ENCODE peak calls at places on chromosomes 5 and 9, in eight cellular contexts. One of them, this sample, is unnamed.

GRCh38 chr9:133137451-133138231 is 16.6 kb upstream of the RALGDS start:
- DNase-seq in non-pigmented ciliary epithelial cell: no peak
- DNase-seq in stimulated activated CD4-positive, alpha-beta T cell treated with anti-CD3 and anti-CD28 coated beads, Interleukin-12 subunit alpha, Interleukin-12 subunit beta, amount 100 ng/mL, for 4 hours: no peak
- DNase-seq in EL: no peak
- DNase-seq in activated CD4-positive, alpha-beta memory T cell treated with anti-CD3 and anti-CD28 coated beads, Interleukin-2, amount 10 ng/mL, durations not matched to agents 7 days and 5 days: peak
- DNase-seq in cardiac fibroblast: no peak
- DNase-seq in naive thymus-derived CD8-positive, alpha-beta T cell: no peak
- DNase-seq in NCI-H446 treated with DMSO at 0.1 percent for 48 hours: no peak
- DNase-seq in this sample: no peak

GRCh38 chr5:180352116-180352975 is 790 bp downstream of the GFPT2 start:
- DNase-seq in non-pigmented ciliary epithelial cell: no peak
- DNase-seq in EL: no peak
- DNase-seq in cardiac fibroblast: peak
- DNase-seq in stimulated activated CD4-positive, alpha-beta T cell treated with anti-CD3 and anti-CD28 coated beads, Interleukin-12 subunit alpha, Interleukin-12 subunit beta, amount 100 ng/mL, for 4 hours: no peak
- DNase-seq in NCI-H446 treated with DMSO at 0.1 percent for 48 hours: no peak
- DNase-seq in activated CD4-positive, alpha-beta memory T cell treated with anti-CD3 and anti-CD28 coated beads, Interleukin-2, amount 10 ng/mL, durations not matched to agents 7 days and 5 days: no peak
- DNase-seq in naive thymus-derived CD8-positive, alpha-beta T cell: no peak
- DNase-seq in this sample: no peak

GRCh38 chr5:52738095-52738506 is 49.6 kb upstream of the ITGA1 start:
- DNase-seq in naive thymus-derived CD8-positive, alpha-beta T cell: no peak
- DNase-seq in NCI-H446 treated with DMSO at 0.1 percent for 48 hours: no peak
- DNase-seq in EL: no peak
- DNase-seq in cardiac fibroblast: no peak
- DNase-seq in non-pigmented ciliary epithelial cell: peak
- DNase-seq in stimulated activated CD4-positive, alpha-beta T cell treated with anti-CD3 and anti-CD28 coated beads, Interleukin-12 subunit alpha, Interleukin-12 subunit beta, amount 100 ng/mL, for 4 hours: no peak
- DNase-seq in activated CD4-positive, alpha-beta memory T cell treated with anti-CD3 and anti-CD28 coated beads, Interleukin-2, amount 10 ng/mL, durations not matched to agents 7 days and 5 days: no peak
- DNase-seq in this sample: no peak

GRCh38 chr5:177212242-177212641 is 78.7 kb downstream of the NSD1 start:
- DNase-seq in NCI-H446 treated with DMSO at 0.1 percent for 48 hours: no peak
- DNase-seq in cardiac fibroblast: no peak
- DNase-seq in stimulated activated CD4-positive, alpha-beta T cell treated with anti-CD3 and anti-CD28 coated beads, Interleukin-12 subunit alpha, Interleukin-12 subunit beta, amount 100 ng/mL, for 4 hours: no peak
- DNase-seq in non-pigmented ciliary epithelial cell: no peak
- DNase-seq in activated CD4-positive, alpha-beta memory T cell treated with anti-CD3 and anti-CD28 coated beads, Interleukin-2, amount 10 ng/mL, durations not matched to agents 7 days and 5 days: no peak
- DNase-seq in EL: no peak
- DNase-seq in naive thymus-derived CD8-positive, alpha-beta T cell: no peak
- DNase-seq in this sample: no peak

GRCh38 chr9:34592895-34593601 is 3.5 kb upstream of the CNTFR start:
- DNase-seq in NCI-H446 treated with DMSO at 0.1 percent for 48 hours: no peak
- DNase-seq in naive thymus-derived CD8-positive, alpha-beta T cell: no peak
- DNase-seq in non-pigmented ciliary epithelial cell: no peak
- DNase-seq in stimulated activated CD4-positive, alpha-beta T cell treated with anti-CD3 and anti-CD28 coated beads, Interleukin-12 subunit alpha, Interleukin-12 subunit beta, amount 100 ng/mL, for 4 hours: no peak
- DNase-seq in cardiac fibroblast: no peak
- DNase-seq in EL: no peak
- DNase-seq in activated CD4-positive, alpha-beta memory T cell treated with anti-CD3 and anti-CD28 coated beads, Interleukin-2, amount 10 ng/mL, durations not matched to agents 7 days and 5 days: no peak
- DNase-seq in this sample: no peak

GRCh38 chr5:6452622-6453504 is 4.2 kb downstream of the UBE2QL1 start:
- DNase-seq in NCI-H446 treated with DMSO at 0.1 percent for 48 hours: no peak
- DNase-seq in naive thymus-derived CD8-positive, alpha-beta T cell: no peak
- DNase-seq in stimulated activated CD4-positive, alpha-beta T cell treated with anti-CD3 and anti-CD28 coated beads, Interleukin-12 subunit alpha, Interleukin-12 subunit beta, amount 100 ng/mL, for 4 hours: no peak
- DNase-seq in EL: no peak
- DNase-seq in cardiac fibroblast: no peak
- DNase-seq in non-pigmented ciliary epithelial cell: no peak
- DNase-seq in activated CD4-positive, alpha-beta memory T cell treated with anti-CD3 and anti-CD28 coated beads, Interleukin-2, amount 10 ng/mL, durations not matched to agents 7 days and 5 days: no peak
- DNase-seq in this sample: no peak

GRCh38 chr5:38541174-38541724 is 15.2 kb downstream of the LIFR start:
- DNase-seq in naive thymus-derived CD8-positive, alpha-beta T cell: no peak
- DNase-seq in cardiac fibroblast: no peak
- DNase-seq in non-pigmented ciliary epithelial cell: no peak
- DNase-seq in activated CD4-positive, alpha-beta memory T cell treated with anti-CD3 and anti-CD28 coated beads, Interleukin-2, amount 10 ng/mL, durations not matched to agents 7 days and 5 days: no peak
- DNase-seq in NCI-H446 treated with DMSO at 0.1 percent for 48 hours: no peak
- DNase-seq in EL: no peak
- DNase-seq in stimulated activated CD4-positive, alpha-beta T cell treated with anti-CD3 and anti-CD28 coated beads, Interleukin-12 subunit alpha, Interleukin-12 subunit beta, amount 100 ng/mL, for 4 hours: no peak
- DNase-seq in this sample: no peak

GRCh38 chr5:163649522-163649921 is 144.1 kb downstream of the MAT2B start:
- DNase-seq in naive thymus-derived CD8-positive, alpha-beta T cell: no peak
- DNase-seq in non-pigmented ciliary epithelial cell: no peak
- DNase-seq in activated CD4-positive, alpha-beta memory T cell treated with anti-CD3 and anti-CD28 coated beads, Interleukin-2, amount 10 ng/mL, durations not matched to agents 7 days and 5 days: no peak
- DNase-seq in stimulated activated CD4-positive, alpha-beta T cell treated with anti-CD3 and anti-CD28 coated beads, Interleukin-12 subunit alpha, Interleukin-12 subunit beta, amount 100 ng/mL, for 4 hours: no peak
- DNase-seq in cardiac fibroblast: peak
- DNase-seq in EL: peak
- DNase-seq in NCI-H446 treated with DMSO at 0.1 percent for 48 hours: peak
- DNase-seq in this sample: peak

GRCh38 chr9:129266536-129266935 is 88.5 kb upstream of the IER5L start:
- DNase-seq in non-pigmented ciliary epithelial cell: no peak
- DNase-seq in NCI-H446 treated with DMSO at 0.1 percent for 48 hours: no peak
- DNase-seq in naive thymus-derived CD8-positive, alpha-beta T cell: no peak
- DNase-seq in stimulated activated CD4-positive, alpha-beta T cell treated with anti-CD3 and anti-CD28 coated beads, Interleukin-12 subunit alpha, Interleukin-12 subunit beta, amount 100 ng/mL, for 4 hours: no peak
- DNase-seq in activated CD4-positive, alpha-beta memory T cell treated with anti-CD3 and anti-CD28 coated beads, Interleukin-2, amount 10 ng/mL, durations not matched to agents 7 days and 5 days: no peak
- DNase-seq in cardiac fibroblast: no peak
- DNase-seq in EL: no peak
- DNase-seq in this sample: no peak

GRCh38 chr9:100700689-100701318 is 122.9 kb downstream of the CAVIN4 start:
- DNase-seq in NCI-H446 treated with DMSO at 0.1 percent for 48 hours: peak
- DNase-seq in EL: peak
- DNase-seq in stimulated activated CD4-positive, alpha-beta T cell treated with anti-CD3 and anti-CD28 coated beads, Interleukin-12 subunit alpha, Interleukin-12 subunit beta, amount 100 ng/mL, for 4 hours: no peak
- DNase-seq in naive thymus-derived CD8-positive, alpha-beta T cell: no peak
- DNase-seq in cardiac fibroblast: peak
- DNase-seq in activated CD4-positive, alpha-beta memory T cell treated with anti-CD3 and anti-CD28 coated beads, Interleukin-2, amount 10 ng/mL, durations not matched to agents 7 days and 5 days: no peak
- DNase-seq in non-pigmented ciliary epithelial cell: no peak
- DNase-seq in this sample: no peak

GRCh38 chr5:142748568-142749249 is 21.5 kb upstream of the ARHGAP26 start:
- DNase-seq in non-pigmented ciliary epithelial cell: no peak
- DNase-seq in naive thymus-derived CD8-positive, alpha-beta T cell: peak
- DNase-seq in stimulated activated CD4-positive, alpha-beta T cell treated with anti-CD3 and anti-CD28 coated beads, Interleukin-12 subunit alpha, Interleukin-12 subunit beta, amount 100 ng/mL, for 4 hours: peak
- DNase-seq in NCI-H446 treated with DMSO at 0.1 percent for 48 hours: no peak
- DNase-seq in EL: no peak
- DNase-seq in cardiac fibroblast: peak
- DNase-seq in activated CD4-positive, alpha-beta memory T cell treated with anti-CD3 and anti-CD28 coated beads, Interleukin-2, amount 10 ng/mL, durations not matched to agents 7 days and 5 days: peak
- DNase-seq in this sample: no peak

GRCh38 chr9:95504053-95504963 is 12.5 kb downstream of the PTCH1 start:
- DNase-seq in NCI-H446 treated with DMSO at 0.1 percent for 48 hours: no peak
- DNase-seq in non-pigmented ciliary epithelial cell: no peak
- DNase-seq in naive thymus-derived CD8-positive, alpha-beta T cell: no peak
- DNase-seq in EL: peak
- DNase-seq in cardiac fibroblast: peak
- DNase-seq in stimulated activated CD4-positive, alpha-beta T cell treated with anti-CD3 and anti-CD28 coated beads, Interleukin-12 subunit alpha, Interleukin-12 subunit beta, amount 100 ng/mL, for 4 hours: no peak
- DNase-seq in activated CD4-positive, alpha-beta memory T cell treated with anti-CD3 and anti-CD28 coated beads, Interleukin-2, amount 10 ng/mL, durations not matched to agents 7 days and 5 days: no peak
- DNase-seq in this sample: no peak

GRCh38 chr5:43017438-43017820 is 22.7 kb downstream of the ANXA2R start:
- DNase-seq in naive thymus-derived CD8-positive, alpha-beta T cell: peak
- DNase-seq in cardiac fibroblast: peak
- DNase-seq in stimulated activated CD4-positive, alpha-beta T cell treated with anti-CD3 and anti-CD28 coated beads, Interleukin-12 subunit alpha, Interleukin-12 subunit beta, amount 100 ng/mL, for 4 hours: peak
- DNase-seq in activated CD4-positive, alpha-beta memory T cell treated with anti-CD3 and anti-CD28 coated beads, Interleukin-2, amount 10 ng/mL, durations not matched to agents 7 days and 5 days: peak
- DNase-seq in non-pigmented ciliary epithelial cell: no peak
- DNase-seq in NCI-H446 treated with DMSO at 0.1 percent for 48 hours: no peak
- DNase-seq in EL: peak
- DNase-seq in this sample: no peak

GRCh38 chr9:122315534-122315933 is 50.9 kb downstream of the MRRF start:
- DNase-seq in NCI-H446 treated with DMSO at 0.1 percent for 48 hours: no peak
- DNase-seq in non-pigmented ciliary epithelial cell: no peak
- DNase-seq in activated CD4-positive, alpha-beta memory T cell treated with anti-CD3 and anti-CD28 coated beads, Interleukin-2, amount 10 ng/mL, durations not matched to agents 7 days and 5 days: no peak
- DNase-seq in naive thymus-derived CD8-positive, alpha-beta T cell: no peak
- DNase-seq in EL: no peak
- DNase-seq in stimulated activated CD4-positive, alpha-beta T cell treated with anti-CD3 and anti-CD28 coated beads, Interleukin-12 subunit alpha, Interleukin-12 subunit beta, amount 100 ng/mL, for 4 hours: no peak
- DNase-seq in cardiac fibroblast: no peak
- DNase-seq in this sample: no peak